ENCODE peak calls at places on chromosomes 3 and 15, in eight cellular contexts. W is keratinocyte, G is Karpas-422, M is GM23338, F is HCT116, I is astrocyte, C is GM23248, E is IMR-90. R is an unnamed sample. For H3K4me1, the result is how much of the 10 kb centered on the place peaks cover.

GRCh38 chr3:136266468-136266867 is 16.3 kb downstream of the PCCB start:
- DNase-seq in I (peak), F (no peak), E (peak), C (peak), W (no peak), G (no peak), M (no peak), R (peak)

GRCh38 chr3:2838533-2839157 is 271.5 kb downstream of the IL5RA start:
- DNase-seq in G (peak), F (no peak), E (no peak), M (no peak), W (no peak), C (no peak), I (no peak), R (no peak)

GRCh38 chr3:43080726-43081568 is 24.9 kb downstream of the POMGNT2 start:
- DNase-seq in E (no peak), G (no peak), M (no peak), I (no peak), C (no peak), W (no peak), F (no peak), R (no peak)

GRCh38 chr3:169861871-169862270 is 7.9 kb downstream of the LRRC31 start:
- DNase-seq in E (no peak), I (no peak), C (no peak), W (no peak), F (no peak), G (no peak), M (peak), R (no peak)

GRCh38 chr3:161401389-161401788 is 30.1 kb upstream of the SPTSSB start:
- DNase-seq in C (no peak), I (peak), E (no peak), W (no peak), G (no peak), F (no peak), M (no peak), R (no peak)

GRCh38 chr15:40582726-40583246 is 11.3 kb upstream of the KNL1 start:
- DNase-seq in C (peak), E (no peak), G (no peak), F (peak), W (no peak), M (peak), I (no peak), R (peak)

GRCh38 chr3:7779331-7779730 is 722.3 kb upstream of the LMCD1 start:
- DNase-seq in W (no peak), G (no peak), M (no peak), C (peak), E (no peak), I (peak), F (peak), R (no peak)

GRCh38 chr3:4814302-4814903 is 164.8 kb upstream of the BHLHE40 start:
- DNase-seq in W (no peak), G (no peak), F (no peak), E (no peak), C (no peak), M (no peak), I (no peak), R (no peak)

GRCh38 chr3:127373701-127374625 is 86.1 kb upstream of the PRR20G start:
- DNase-seq in E (no peak), G (peak), C (peak), I (no peak), F (peak), M (peak), W (no peak), R (no peak)

GRCh38 chr3:153631664-153632063 is 469.6 kb downstream of the RAP2B start:
- DNase-seq in G (no peak), C (no peak), F (no peak), E (no peak), I (no peak), M (no peak), W (no peak), R (no peak)

GRCh38 chr3:31377045-31377642 is 155.6 kb upstream of the STT3B start:
- DNase-seq in I (peak), F (peak), W (peak), M (no peak), G (no peak), C (peak), E (peak), R (peak)

GRCh38 chr15:39191871-39192281 is 389.0 kb upstream of the THBS1 start:
- DNase-seq in F (no peak), C (peak), E (peak), W (no peak), I (peak), G (no peak), M (no peak), R (peak)

GRCh38 chr3:99789322-99789721 is 28.3 kb upstream of the CMSS1 start:
- DNase-seq in C (peak), M (peak), G (peak), I (peak), W (no peak), F (peak), E (peak), R (peak)

GRCh38 chr3:187310954-187311470 is 19.5 kb upstream of the MASP1 start:
- DNase-seq in E (no peak), F (no peak), M (no peak), I (no peak), G (no peak), C (peak), W (no peak), R (no peak)

GRCh38 chr3:171184372-171184771 is 157.9 kb upstream of the SLC2A2 start:
- DNase-seq in F (no peak), E (no peak), I (no peak), C (no peak), W (no peak), G (no peak), M (no peak), R (no peak)

GRCh38 chr3:24802614-24803013 is 308.0 kb upstream of the THRB start:
- DNase-seq in F (no peak), G (no peak), W (no peak), E (no peak), C (no peak), I (no peak), M (no peak), R (no peak)

GRCh38 chr3:66036586-66037061 is 2.1 kb downstream of the MAGI1 start:
- DNase-seq in M (peak), W (no peak), C (peak), G (no peak), I (peak), E (peak), F (no peak), R (peak)

GRCh38 chr3:194450341-194450740 is 36.5 kb downstream of the ATP13A3 start:
- DNase-seq in M (no peak), W (no peak), E (no peak), C (peak), I (no peak), F (no peak), G (no peak), R (no peak)

DNA sequence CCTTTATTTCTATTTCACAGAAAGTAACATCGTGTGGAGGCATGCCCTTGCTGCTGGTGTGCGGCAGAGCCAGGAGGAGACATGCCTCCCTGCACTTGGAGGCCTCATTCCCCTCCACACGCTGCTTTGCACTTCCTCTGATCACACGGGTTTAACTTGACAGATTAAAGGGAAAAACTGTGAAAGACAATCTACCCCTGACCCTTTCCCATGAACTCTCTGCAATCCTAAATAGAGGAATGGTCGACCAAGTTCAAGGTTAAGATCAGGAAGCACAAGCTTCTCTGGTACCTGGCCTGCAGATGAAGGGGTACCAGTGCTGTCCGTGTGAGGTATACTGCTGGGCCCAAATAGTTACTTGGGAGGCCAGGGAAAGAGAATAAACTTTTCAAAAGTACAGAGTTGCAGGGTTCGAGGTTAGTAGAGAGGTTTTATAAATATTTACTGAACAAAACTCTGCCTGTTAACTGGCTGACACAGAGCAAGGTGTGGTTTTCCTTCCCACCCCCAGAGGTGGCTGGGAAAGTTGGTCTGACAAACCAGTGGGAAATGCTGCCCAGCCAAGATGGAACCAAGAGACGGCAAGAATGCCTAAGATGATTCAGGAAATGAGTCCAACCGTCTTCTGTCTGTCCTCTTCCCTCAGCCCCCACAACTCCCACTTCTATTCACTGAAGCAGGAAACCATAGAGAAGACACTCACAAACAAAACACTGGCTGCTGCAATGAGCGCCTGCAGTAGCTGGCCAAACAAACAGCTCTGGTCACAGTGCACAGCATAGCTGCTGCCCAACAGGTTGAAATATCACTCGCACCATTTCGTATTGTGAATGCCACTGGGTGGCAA is 79.6 kb downstream of the IGF2BP2 start:
- DNase-seq in C (peak), E (peak), W (no peak), F (no peak), I (peak), M (no peak), G (no peak), R (peak)
- H3K4me2 ChIP-seq in C (peak), E (peak), W (peak), F (peak), I (peak), M (peak), G (no peak), R (peak)

GRCh38 chr3:16375891-16376290 is 110.9 kb downstream of the OXNAD1 start:
- DNase-seq in M (no peak), E (no peak), G (no peak), W (no peak), I (no peak), F (no peak), C (no peak), R (no peak)
- H3K4me1 ChIP-seq in M (under half), E (under half), G (half or more), W (under half), I (under half), F (under half), C (under half), R (under half)

GRCh38 chr3:12147263-12147780 is 11.4 kb downstream of the TIMP4 start:
- DNase-seq in G (no peak), W (no peak), E (no peak), C (no peak), I (no peak), F (no peak), M (no peak), R (no peak)
- H3K4me2 ChIP-seq in G (no peak), W (no peak), E (no peak), C (no peak), I (no peak), F (no peak), M (no peak), R (no peak)

DNA sequence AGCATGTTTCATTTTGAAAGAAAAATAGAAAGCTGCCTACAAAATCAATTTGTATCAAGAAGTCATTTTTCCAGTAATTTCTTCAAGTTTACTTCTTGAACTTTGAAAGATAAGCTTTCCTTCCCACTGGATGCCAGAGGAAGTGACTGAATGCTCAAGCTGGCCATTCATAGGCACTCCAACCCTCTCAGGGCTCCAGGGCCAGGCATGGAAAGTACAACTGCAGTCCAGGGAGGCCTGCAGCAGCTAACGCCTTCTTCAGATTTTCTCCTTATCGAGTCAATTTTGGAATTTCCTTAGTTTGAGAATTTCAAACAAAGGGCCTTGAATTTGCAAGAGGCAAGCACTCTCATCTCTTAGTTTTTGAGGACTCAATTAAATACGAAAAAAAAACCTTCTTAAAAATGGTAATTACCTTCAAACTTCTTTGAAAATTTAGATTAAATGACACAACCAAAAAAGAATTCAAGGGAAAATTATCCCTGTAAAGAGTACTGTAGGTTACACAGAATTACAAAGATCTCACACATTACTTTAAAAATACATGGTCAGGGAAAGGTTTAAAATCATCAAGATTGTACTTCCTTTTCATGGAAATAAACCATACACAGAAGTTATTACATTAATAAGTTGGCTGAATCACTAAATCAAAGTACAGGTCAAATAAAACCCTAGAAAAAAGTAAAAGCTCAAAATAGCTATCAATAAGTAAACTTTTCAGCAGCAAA is 2.5 kb downstream of the UBP1 start:
- DNase-seq in E (peak), W (no peak), G (peak), F (no peak), I (peak), C (peak), M (peak), R (peak)
- H3K4me1 ChIP-seq in E (under half), W (under half), G (half or more), F (under half), I (under half), C (under half), M (under half), R (half or more)

DNA sequence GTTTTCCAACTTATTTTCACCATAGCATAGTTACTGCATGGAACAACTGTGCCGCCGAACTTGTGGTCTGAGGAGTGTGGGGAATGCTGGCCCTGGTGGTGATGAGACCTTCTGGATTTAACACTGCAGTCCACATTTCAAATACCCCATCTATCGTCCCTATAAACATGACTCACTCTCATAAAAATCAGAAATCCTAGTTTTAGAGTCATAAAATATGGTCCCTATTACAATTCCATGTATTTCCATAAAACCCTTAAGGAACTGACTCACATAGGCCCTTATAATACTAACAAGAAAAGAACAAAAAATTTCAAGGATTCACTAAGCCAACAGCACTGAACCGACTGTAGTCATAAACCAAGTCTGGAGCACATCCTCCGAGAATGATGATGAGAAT is 147.2 kb downstream of the FOXP1 start:
- DNase-seq in M (no peak), F (no peak), G (no peak), C (no peak), I (peak), W (no peak), E (no peak), R (peak)
- H3K4me2 ChIP-seq in M (no peak), F (no peak), G (no peak), C (no peak), I (no peak), W (no peak), E (no peak), R (peak)

DNA sequence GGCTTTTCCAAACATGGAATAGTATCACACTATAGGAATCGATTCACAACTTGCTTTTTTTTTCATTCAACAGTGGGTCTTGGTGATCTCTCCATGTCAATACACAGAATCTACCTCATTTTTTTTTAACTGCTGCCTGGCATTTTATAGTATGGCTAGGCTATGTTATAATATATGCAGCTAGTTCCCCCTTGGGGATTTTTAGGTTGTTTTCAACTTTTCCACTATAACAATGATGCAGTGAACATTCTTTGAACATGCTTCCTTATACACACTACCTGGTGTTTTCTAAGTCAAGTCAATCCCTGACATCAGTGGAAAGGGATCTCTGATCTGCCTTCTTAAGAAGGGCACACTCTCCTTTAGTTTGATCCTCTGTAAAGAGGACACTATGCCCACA is 46.5 kb upstream of the PLXND1 start:
- DNase-seq in G (no peak), E (no peak), M (no peak), W (no peak), C (no peak), I (no peak), F (no peak), R (no peak)
- H3K4me1 ChIP-seq in G (half or more), E (under half), M (under half), W (under half), C (half or more), I (under half), F (half or more), R (half or more)

GRCh38 chr15:31275331-31276262 is 51.0 kb upstream of the KLF13 start:
- DNase-seq in W (no peak), M (no peak), G (no peak), E (no peak), F (no peak), C (no peak), I (no peak), R (peak)
- H3K4me2 ChIP-seq in W (no peak), M (no peak), G (no peak), E (no peak), F (no peak), C (no peak), I (no peak), R (no peak)

R was measured in osteoblast.